ENCODE peak calls at places on chromosomes 4 and X, in five cellular contexts. N is OCI-LY7, E is suprapubic skin, W is Calu3, H is foreskin fibroblast. G is an unnamed sample.

GRCh38 chrX:41334866-41335589 is 1.1 kb downstream of the DDX3X start:
- DNase-seq in N (peak), E (peak), W (peak), H (no peak), G (no peak)

GRCh38 chrX:129755779-129756650 is 17.2 kb downstream of the XPNPEP2 start:
- DNase-seq in N (peak), E (no peak), W (no peak), H (no peak), G (no peak)

GRCh38 chr4:129900430-129900953 is 804.5 kb downstream of the C4orf33 start:
- DNase-seq in N (no peak), E (no peak), W (no peak), H (no peak), G (no peak)

GRCh38 chr4:157172011-157172410 is 48.5 kb upstream of the GRIA2 start:
- DNase-seq in N (no peak), E (no peak), W (no peak), H (peak), G (no peak)

GRCh38 chr4:54063737-54064316 is 578 bp downstream of the CHIC2 start:
- DNase-seq in N (peak), E (peak), W (peak), H (no peak), G (peak)

GRCh38 chr4:89829470-89830138 is 7.4 kb downstream of the SNCA start:
- DNase-seq in N (peak), E (no peak), W (no peak), H (peak), G (peak)

GRCh38 chr4:113384600-113384999 is 335.1 kb downstream of the ANK2 start:
- DNase-seq in N (no peak), E (no peak), W (no peak), H (peak), G (no peak)

GRCh38 chrX:125298871-125299270 is 20.8 kb upstream of the TEX13C start:
- DNase-seq in N (no peak), E (no peak), W (no peak), H (no peak), G (no peak)

GRCh38 chr4:164252286-164252685 is 501.6 kb upstream of the SMIM31 start:
- DNase-seq in N (no peak), E (no peak), W (no peak), H (no peak), G (no peak)

GRCh38 chrX:20361890-20362262 is 95.2 kb upstream of the RPS6KA3 start:
- DNase-seq in N (no peak), E (no peak), W (peak), H (peak), G (peak)

GRCh38 chr4:147933316-147933715 is 201.4 kb downstream of the ARHGAP10 start:
- DNase-seq in N (peak), E (no peak), W (no peak), H (no peak), G (no peak)

GRCh38 chr4:6819295-6819694 is 36.8 kb downstream of the KIAA0232 start:
- DNase-seq in N (no peak), E (no peak), W (no peak), H (no peak), G (no peak)

GRCh38 chr4:24885342-24885741 is 27.5 kb downstream of the CCDC149 start:
- DNase-seq in N (no peak), E (no peak), W (no peak), H (no peak), G (no peak)

GRCh38 chrX:68945603-68946228 is 116.9 kb downstream of the EFNB1 start:
- DNase-seq in N (no peak), E (no peak), W (no peak), H (peak), G (no peak)

GRCh38 chrX:25156323-25156722 is 140.6 kb upstream of the ARX start:
- DNase-seq in N (no peak), E (no peak), W (no peak), H (no peak), G (no peak)

GRCh38 chr4:118682928-118683327 is 2.3 kb upstream of the METTL14 start:
- DNase-seq in N (peak), E (no peak), W (peak), H (peak), G (no peak)

GRCh38 chr4:78517050-78517652 is 34.4 kb upstream of the ANXA3 start:
- DNase-seq in N (peak), E (no peak), W (no peak), H (peak), G (peak)

GRCh38 chr4:15297344-15297743 is 130.5 kb upstream of the C1QTNF7 start:
- DNase-seq in N (no peak), E (no peak), W (no peak), H (no peak), G (no peak)

GRCh38 chr4:184887333-184887732 is 61.6 kb upstream of the ACSL1 start:
- DNase-seq in N (no peak), E (no peak), W (no peak), H (no peak), G (no peak)

GRCh38 chrX:55006827-55007621 is 6.9 kb downstream of the APEX2 start:
- DNase-seq in N (no peak), E (peak), W (no peak), H (no peak), G (no peak)

GRCh38 chr4:2266181-2266580 is 4.3 kb upstream of the MXD4 start:
- DNase-seq in N (no peak), E (no peak), W (no peak), H (peak), G (no peak)

GRCh38 chrX:64321507-64321906 is 73.7 kb downstream of the MTMR8 start:
- DNase-seq in N (no peak), E (no peak), W (no peak), H (no peak), G (no peak)

GRCh38 chr4:39312821-39313220 is 53.3 kb downstream of the RFC1 start:
- DNase-seq in N (no peak), E (no peak), W (no peak), H (no peak), G (no peak)

GRCh38 chr4:37762294-37763163 is 64.0 kb upstream of the PGM2 start:
- DNase-seq in N (peak), E (no peak), W (no peak), H (peak), G (peak)

GRCh38 chr4:37757705-37758104 is 68.8 kb upstream of the PGM2 start:
- DNase-seq in N (no peak), E (no peak), W (no peak), H (no peak), G (no peak)

GRCh38 chr4:37758226-37758625 is 68.3 kb upstream of the PGM2 start:
- DNase-seq in N (peak), E (no peak), W (no peak), H (peak), G (no peak)

GRCh38 chr4:37760840-37761239 is 65.6 kb upstream of the PGM2 start:
- DNase-seq in N (no peak), E (no peak), W (no peak), H (no peak), G (no peak)

DNA sequence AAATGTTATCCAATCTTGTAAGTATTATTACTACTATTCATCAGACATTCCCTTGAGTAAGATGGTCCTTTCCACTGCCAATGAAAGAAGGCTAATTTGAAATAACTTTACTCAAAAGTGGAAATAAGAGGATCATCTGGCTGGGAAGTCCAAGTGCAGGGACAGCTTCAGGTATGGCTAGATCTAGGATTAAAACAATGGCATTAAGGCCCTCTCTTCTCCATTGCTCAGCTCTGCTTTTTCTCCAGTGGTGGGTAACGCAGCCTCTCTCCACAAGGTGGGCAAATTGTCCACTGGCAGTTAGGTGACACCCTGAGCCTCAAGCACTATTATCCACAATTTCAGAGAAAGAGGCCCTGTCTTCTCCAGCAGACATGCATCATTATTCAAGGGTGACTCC is 66.7 kb upstream of the PGM2 start:
- DNase-seq in N (no peak), E (no peak), W (no peak), H (no peak), G (no peak)
- TF ChIP-seq CTCF in N (no peak), E (no peak), W (no peak), H (no peak), G (no peak)

DNA sequence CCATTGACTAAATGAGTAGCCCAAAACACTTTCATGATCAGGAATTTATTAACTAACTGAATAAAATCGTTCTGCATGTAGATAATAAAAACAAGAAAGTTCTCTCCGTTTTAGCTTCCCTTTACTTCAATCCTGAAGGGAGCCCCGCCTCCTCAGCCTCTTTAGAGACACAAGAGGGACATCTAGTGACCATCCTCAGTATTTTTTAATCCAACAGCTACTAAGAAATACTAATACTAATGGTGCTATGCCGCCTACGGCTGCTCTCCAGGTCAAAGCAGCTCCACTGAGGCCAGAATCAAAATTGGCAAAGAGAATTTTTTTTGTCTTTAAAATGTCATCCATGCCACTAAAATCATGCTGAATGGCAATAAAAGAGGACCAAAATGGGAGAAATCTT is 3.2 kb upstream of the PCDH19 start:
- DNase-seq in N (peak), E (no peak), W (peak), H (peak), G (no peak)
- TF ChIP-seq CTCF in N (peak), E (peak), W (peak), H (peak), G (no peak)

DNA sequence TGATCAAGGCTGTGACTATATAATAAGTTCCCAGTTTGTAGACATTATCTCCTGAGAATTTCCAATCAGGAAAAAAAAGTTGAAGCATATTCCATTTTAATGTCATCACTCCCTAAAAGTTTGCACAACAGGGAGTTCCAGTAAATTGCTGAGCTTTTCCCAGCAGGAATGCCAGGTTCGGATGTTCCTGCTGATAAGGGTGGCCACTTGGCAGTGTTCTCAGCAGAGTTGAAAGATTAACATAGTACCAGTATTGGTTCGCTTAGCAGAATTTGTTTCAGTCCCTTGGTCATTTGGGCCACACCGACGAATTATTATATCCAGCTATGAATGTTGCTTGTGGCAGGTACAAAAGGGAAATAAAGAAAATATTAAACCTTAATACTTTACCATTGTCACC is 5.2 kb upstream of the CXCL2 start:
- DNase-seq in N (no peak), E (no peak), W (no peak), H (no peak), G (no peak)
- TF ChIP-seq CTCF in N (no peak), E (no peak), W (no peak), H (no peak), G (no peak)

DNA sequence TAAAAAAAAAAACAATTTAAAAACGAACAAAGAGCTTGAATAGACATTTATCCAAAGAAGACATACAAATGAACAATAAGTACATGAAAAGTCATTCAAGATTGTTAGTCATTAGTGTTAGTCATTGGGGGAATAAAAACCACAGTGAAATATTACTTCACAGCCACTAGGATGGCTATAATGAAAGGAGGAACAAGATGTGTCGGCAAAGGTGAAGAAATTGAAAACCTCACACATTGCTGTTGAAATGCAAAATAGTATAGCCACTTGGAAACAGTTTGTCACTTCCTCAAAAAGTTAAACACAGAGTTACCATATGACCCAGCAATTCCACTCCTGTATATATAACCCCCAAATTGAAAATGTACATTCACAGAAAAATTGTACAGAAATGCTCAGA is 45.2 kb upstream of the SLC39A8 start:
- DNase-seq in N (no peak), E (no peak), W (no peak), H (no peak), G (no peak)
- TF ChIP-seq CTCF in N (no peak), E (no peak), W (no peak), H (no peak), G (no peak)

GRCh38 chrX:47723689-47724088 is 64.7 kb upstream of the UXT start:
- DNase-seq in N (no peak), E (no peak), W (no peak), H (no peak), G (no peak)
- TF ChIP-seq CTCF in N (peak), E (no peak), W (no peak), H (no peak), G (no peak)

GRCh38 chrX:50075630-50076349 is 125.0 kb downstream of the AKAP4 start:
- DNase-seq in N (no peak), E (no peak), W (no peak), H (no peak), G (no peak)

GRCh38 chrX:50082741-50083140 is 118.1 kb downstream of the AKAP4 start:
- DNase-seq in N (no peak), E (no peak), W (no peak), H (no peak), G (no peak)

DNA sequence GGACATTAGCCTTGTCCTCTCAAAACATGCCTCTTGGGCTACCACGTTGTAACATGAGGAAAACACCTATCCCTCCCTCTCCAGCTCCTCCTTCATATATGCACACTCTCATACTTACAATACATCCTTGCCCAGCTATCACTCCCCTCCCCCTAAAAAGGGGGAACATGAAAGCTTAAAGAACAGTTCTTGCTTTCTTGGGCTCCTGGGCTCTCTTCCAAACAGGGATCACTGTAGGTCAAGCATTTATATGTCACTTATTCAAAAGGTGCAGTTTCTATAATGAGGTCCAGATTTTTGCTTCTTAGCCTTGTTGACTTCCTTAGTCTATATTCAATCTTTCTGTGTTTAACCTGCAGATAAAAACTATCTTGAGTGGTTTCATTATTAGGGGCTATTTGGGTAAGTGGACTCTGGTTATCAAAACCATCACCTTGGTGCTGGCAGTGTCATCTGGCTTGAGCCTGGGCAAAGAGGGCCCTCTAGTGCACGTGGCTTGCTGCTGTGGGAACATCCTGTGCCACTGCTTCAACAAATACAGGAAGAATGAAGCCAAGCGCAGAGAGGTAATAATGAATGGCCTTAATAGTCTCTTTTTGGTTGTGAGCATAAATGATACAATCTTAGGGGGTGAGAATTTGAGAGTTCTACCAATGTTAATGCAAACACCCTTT is 119.4 kb downstream of the AKAP4 start:
- DNase-seq in N (no peak), E (no peak), W (peak), H (peak), G (peak)
- TF ChIP-seq CTCF in N (peak), E (no peak), W (no peak), H (peak), G (no peak)

DNA sequence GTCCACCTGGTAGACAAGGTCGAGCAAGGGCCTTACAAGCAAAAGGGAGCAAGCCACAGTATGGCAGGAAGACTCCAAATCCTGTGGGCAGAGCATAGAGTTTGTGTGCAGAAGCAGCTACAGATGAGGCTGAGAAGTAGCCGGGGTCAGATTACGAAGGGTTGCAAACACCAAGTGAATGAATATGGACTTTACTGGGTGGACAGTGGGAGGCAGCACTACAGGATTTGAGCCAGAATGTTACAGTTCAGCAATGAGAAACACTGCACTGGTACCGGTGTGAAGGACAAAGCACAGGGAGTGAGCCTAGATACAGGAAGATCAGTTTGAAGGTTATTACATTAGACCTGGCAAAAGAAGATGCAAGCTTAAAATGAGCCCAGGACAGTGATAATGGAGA is 46.1 kb upstream of the HOPX start:
- DNase-seq in N (no peak), E (no peak), W (no peak), H (peak), G (no peak)
- TF ChIP-seq CTCF in N (no peak), E (no peak), W (no peak), H (no peak), G (no peak)

GRCh38 chr4:176099314-176099713 is 33.7 kb downstream of the WDR17 start:
- DNase-seq in N (no peak), E (no peak), W (no peak), H (no peak), G (no peak)
- TF ChIP-seq CTCF in N (no peak), E (no peak), W (no peak), H (peak), G (no peak)

DNA sequence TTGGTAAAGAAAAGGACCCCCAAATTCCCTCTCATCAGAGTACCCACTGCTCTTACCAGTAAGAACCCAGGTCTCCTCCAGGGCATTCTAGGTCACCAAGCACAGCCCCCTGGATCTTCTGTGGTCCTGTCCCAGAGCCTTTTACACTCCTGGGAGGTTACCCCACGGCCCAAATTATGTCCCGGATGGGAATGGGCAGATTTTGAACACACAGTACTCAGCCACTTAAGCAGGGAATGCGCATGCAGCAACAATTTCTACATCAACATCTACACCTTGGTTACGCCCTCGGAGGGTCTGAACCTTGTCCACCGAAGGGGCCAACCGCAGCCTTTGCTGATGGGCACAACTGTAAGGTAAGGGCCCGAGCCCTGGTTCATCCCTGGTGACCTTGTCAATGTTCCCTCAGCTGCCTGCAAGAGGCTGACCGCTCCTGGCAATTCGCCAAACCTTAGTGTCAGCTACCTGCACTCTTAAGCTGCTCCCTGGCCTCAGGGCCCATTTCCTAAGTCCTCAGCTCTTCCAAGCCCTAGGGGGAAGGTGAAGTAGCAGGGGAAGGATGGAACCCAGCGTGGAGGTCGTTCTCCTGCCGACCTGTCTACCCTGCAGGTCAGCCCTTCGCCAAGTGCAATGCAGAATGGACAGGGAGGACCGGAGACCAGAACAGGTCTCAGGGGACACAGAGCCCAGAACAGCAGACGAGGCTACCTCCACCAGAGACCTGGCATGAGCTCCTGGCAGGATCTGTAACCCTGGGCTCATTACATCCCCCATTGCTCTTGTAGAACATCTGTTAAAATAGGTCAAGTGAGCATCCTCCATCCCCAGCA is 5.9 kb downstream of the TIMP1 start:
- DNase-seq in N (no peak), E (no peak), W (no peak), H (no peak), G (no peak)
- TF ChIP-seq CTCF in N (no peak), E (no peak), W (no peak), H (no peak), G (no peak)

DNA sequence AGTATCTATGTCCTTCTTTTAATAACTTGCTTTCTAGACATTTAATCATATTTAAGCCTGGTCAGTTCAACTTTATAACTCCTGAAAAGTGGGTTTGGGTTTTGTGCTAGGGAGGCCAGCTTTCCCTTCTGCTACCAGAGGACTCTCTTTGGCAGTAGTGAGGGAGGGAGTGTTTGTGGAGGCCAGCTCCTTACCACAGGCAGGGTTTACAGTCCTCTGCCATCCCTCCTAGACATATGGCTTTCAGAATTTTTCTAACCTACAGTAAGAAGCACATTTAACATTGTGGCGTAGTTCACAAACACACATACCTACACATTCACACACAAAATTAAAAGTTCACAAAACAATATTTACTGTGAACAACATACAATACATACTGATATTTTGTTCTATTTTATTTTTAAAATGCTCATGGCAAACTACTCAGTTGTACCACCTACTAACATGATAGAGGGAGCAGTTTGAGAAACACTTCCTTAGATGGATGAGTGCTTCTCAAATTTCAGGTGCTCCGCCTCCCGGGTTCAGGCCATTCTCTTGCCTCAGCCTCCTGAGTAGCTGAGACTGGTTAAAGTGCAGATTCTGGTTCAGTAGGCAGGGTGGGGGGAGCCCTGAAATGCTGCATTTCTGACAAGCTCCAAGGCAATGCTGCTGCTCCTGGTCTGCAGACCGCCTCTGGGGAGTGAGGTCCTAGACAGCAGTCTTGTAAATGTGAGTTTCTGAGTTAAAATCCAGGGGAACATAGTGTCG is 86.7 kb downstream of the PTTG2 start:
- DNase-seq in N (no peak), E (no peak), W (no peak), H (peak), G (no peak)
- TF ChIP-seq CTCF in N (no peak), E (no peak), W (no peak), H (no peak), G (no peak)